ENCODE peak calls at places on chromosomes 12 and 14, in nine cellular contexts. One of them, this sample, is unnamed.
A peak's percentile ranks its signal among the peaks of the same experiment; 100 is the strongest.

GRCh38 chr12:126974779-126975178 is 1292.2 kb upstream of the TMEM132C start:
- DNase-seq in foreskin fibroblast: no peak
- DNase-seq in fibroblast of pulmonary artery: no peak
- DNase-seq in AG04450: no peak
- DNase-seq in caudate nucleus: no peak
- DNase-seq in islet precursor cell: peak; percentile 64
- DNase-seq in NCI-H146: no peak
- DNase-seq in choroid plexus epithelial cell: no peak
- DNase-seq in tibial artery: no peak
- DNase-seq in this sample: no peak

GRCh38 chr14:94337274-94337673 is 14.1 kb upstream of the SERPINA6 start:
- DNase-seq in foreskin fibroblast: peak; percentile 77
- DNase-seq in fibroblast of pulmonary artery: peak; percentile 30
- DNase-seq in AG04450: no peak
- DNase-seq in caudate nucleus: no peak
- DNase-seq in islet precursor cell: peak; percentile 36
- DNase-seq in NCI-H146: no peak
- DNase-seq in choroid plexus epithelial cell: peak; percentile 20
- DNase-seq in tibial artery: no peak
- DNase-seq in this sample: no peak

GRCh38 chr14:93113678-93114067 is 2.1 kb downstream of the ITPK1 start:
- DNase-seq in foreskin fibroblast: no peak
- DNase-seq in fibroblast of pulmonary artery: no peak
- DNase-seq in AG04450: no peak
- DNase-seq in caudate nucleus: no peak
- DNase-seq in islet precursor cell: no peak
- DNase-seq in NCI-H146: no peak
- DNase-seq in choroid plexus epithelial cell: no peak
- DNase-seq in tibial artery: no peak
- DNase-seq in this sample: no peak

GRCh38 chr12:49662998-49663843 is 39.9 kb downstream of the PRPF40B start:
- DNase-seq in foreskin fibroblast: peak; percentile 91
- DNase-seq in fibroblast of pulmonary artery: peak; percentile 93
- DNase-seq in AG04450: peak; percentile 46
- DNase-seq in caudate nucleus: no peak
- DNase-seq in islet precursor cell: peak; percentile 95
- DNase-seq in NCI-H146: no peak
- DNase-seq in choroid plexus epithelial cell: peak; percentile 93
- DNase-seq in tibial artery: peak; percentile 84
- DNase-seq in this sample: peak; percentile 94

GRCh38 chr14:63547798-63548335 is 4.7 kb upstream of the PPP2R5E start:
- DNase-seq in foreskin fibroblast: peak; percentile 3
- DNase-seq in fibroblast of pulmonary artery: no peak
- DNase-seq in AG04450: no peak
- DNase-seq in caudate nucleus: no peak
- DNase-seq in islet precursor cell: no peak
- DNase-seq in NCI-H146: no peak
- DNase-seq in choroid plexus epithelial cell: no peak
- DNase-seq in tibial artery: no peak
- DNase-seq in this sample: no peak

GRCh38 chr12:54759751-54760150 is 94.6 kb upstream of the MUCL1 start:
- DNase-seq in foreskin fibroblast: peak; percentile 6
- DNase-seq in fibroblast of pulmonary artery: peak; percentile 26
- DNase-seq in AG04450: no peak
- DNase-seq in caudate nucleus: no peak
- DNase-seq in islet precursor cell: peak; percentile 76
- DNase-seq in NCI-H146: peak; percentile 5
- DNase-seq in choroid plexus epithelial cell: peak; percentile 46
- DNase-seq in tibial artery: no peak
- DNase-seq in this sample: peak; percentile 24

GRCh38 chr14:30885840-30886740 is 11.7 kb downstream of the COCH start:
- DNase-seq in foreskin fibroblast: peak; percentile 25
- DNase-seq in fibroblast of pulmonary artery: no peak
- DNase-seq in AG04450: no peak
- DNase-seq in caudate nucleus: no peak
- DNase-seq in islet precursor cell: no peak
- DNase-seq in NCI-H146: no peak
- DNase-seq in choroid plexus epithelial cell: no peak
- DNase-seq in tibial artery: no peak
- DNase-seq in this sample: no peak

GRCh38 chr12:109944975-109945374 is 44.9 kb downstream of the TCHP start:
- DNase-seq in foreskin fibroblast: peak; percentile 64
- DNase-seq in fibroblast of pulmonary artery: peak; percentile 45
- DNase-seq in AG04450: no peak
- DNase-seq in caudate nucleus: no peak
- DNase-seq in islet precursor cell: peak; percentile 93
- DNase-seq in NCI-H146: no peak
- DNase-seq in choroid plexus epithelial cell: peak; percentile 73
- DNase-seq in tibial artery: no peak
- DNase-seq in this sample: peak; percentile 96

GRCh38 chr12:38915783-38916182 is 10.4 kb upstream of the CPNE8 start:
- DNase-seq in foreskin fibroblast: no peak
- DNase-seq in fibroblast of pulmonary artery: no peak
- DNase-seq in AG04450: no peak
- DNase-seq in caudate nucleus: no peak
- DNase-seq in islet precursor cell: no peak
- DNase-seq in NCI-H146: no peak
- DNase-seq in choroid plexus epithelial cell: no peak
- DNase-seq in tibial artery: no peak
- DNase-seq in this sample: no peak

GRCh38 chr12:128798543-128799341 is 25.0 kb downstream of the SLC15A4 start:
- DNase-seq in foreskin fibroblast: peak; percentile 41
- DNase-seq in fibroblast of pulmonary artery: peak; percentile 29
- DNase-seq in AG04450: no peak
- DNase-seq in caudate nucleus: no peak
- DNase-seq in islet precursor cell: no peak
- DNase-seq in NCI-H146: no peak
- DNase-seq in choroid plexus epithelial cell: peak; percentile 36
- DNase-seq in tibial artery: no peak
- DNase-seq in this sample: peak; percentile 53

GRCh38 chr12:11675952-11676505 is 26.6 kb downstream of the ETV6 start:
- DNase-seq in foreskin fibroblast: no peak
- DNase-seq in fibroblast of pulmonary artery: no peak
- DNase-seq in AG04450: no peak
- DNase-seq in caudate nucleus: no peak
- DNase-seq in islet precursor cell: peak; percentile 67
- DNase-seq in NCI-H146: no peak
- DNase-seq in choroid plexus epithelial cell: no peak
- DNase-seq in tibial artery: no peak
- DNase-seq in this sample: no peak

GRCh38 chr14:68692916-68693771 is 99.7 kb downstream of the ZFP36L1 start:
- DNase-seq in foreskin fibroblast: peak; percentile 90
- DNase-seq in fibroblast of pulmonary artery: peak; percentile 80
- DNase-seq in AG04450: peak; percentile 33
- DNase-seq in caudate nucleus: no peak
- DNase-seq in islet precursor cell: no peak
- DNase-seq in NCI-H146: no peak
- DNase-seq in choroid plexus epithelial cell: peak; percentile 82
- DNase-seq in tibial artery: peak; percentile 65
- DNase-seq in this sample: no peak

GRCh38 chr14:92514844-92515509 is 1.4 kb downstream of the RIN3 start:
- DNase-seq in foreskin fibroblast: peak; percentile 20
- DNase-seq in fibroblast of pulmonary artery: no peak
- DNase-seq in AG04450: no peak
- DNase-seq in caudate nucleus: no peak
- DNase-seq in islet precursor cell: no peak
- DNase-seq in NCI-H146: no peak
- DNase-seq in choroid plexus epithelial cell: no peak
- DNase-seq in tibial artery: no peak
- DNase-seq in this sample: no peak

GRCh38 chr12:47391566-47391965 is 311.8 kb upstream of the AMIGO2 start:
- DNase-seq in foreskin fibroblast: no peak
- DNase-seq in fibroblast of pulmonary artery: no peak
- DNase-seq in AG04450: no peak
- DNase-seq in caudate nucleus: no peak
- DNase-seq in islet precursor cell: no peak
- DNase-seq in NCI-H146: no peak
- DNase-seq in choroid plexus epithelial cell: no peak
- DNase-seq in tibial artery: no peak
- DNase-seq in this sample: no peak

GRCh38 chr12:46661161-46661845 is 164.5 kb downstream of the SLC38A4 start:
- DNase-seq in foreskin fibroblast: peak; percentile 89
- DNase-seq in fibroblast of pulmonary artery: peak; percentile 96
- DNase-seq in AG04450: peak; percentile 85
- DNase-seq in caudate nucleus: no peak
- DNase-seq in islet precursor cell: peak; percentile 76
- DNase-seq in NCI-H146: peak; percentile 40
- DNase-seq in choroid plexus epithelial cell: peak; percentile 97
- DNase-seq in tibial artery: no peak
- DNase-seq in this sample: peak; percentile 96

GRCh38 chr12:52175411-52176350 is 16.1 kb downstream of the KRT80 start:
- DNase-seq in foreskin fibroblast: peak; percentile 45
- DNase-seq in fibroblast of pulmonary artery: peak; percentile 63
- DNase-seq in AG04450: no peak
- DNase-seq in caudate nucleus: no peak
- DNase-seq in islet precursor cell: peak; percentile 77
- DNase-seq in NCI-H146: peak; percentile 91
- DNase-seq in choroid plexus epithelial cell: peak; percentile 81
- DNase-seq in tibial artery: no peak
- DNase-seq in this sample: peak; percentile 82

GRCh38 chr12:12724421-12725085 is 7.4 kb downstream of the CDKN1B start:
- DNase-seq in foreskin fibroblast: no peak
- DNase-seq in fibroblast of pulmonary artery: no peak
- DNase-seq in AG04450: no peak
- DNase-seq in caudate nucleus: no peak
- DNase-seq in islet precursor cell: no peak
- DNase-seq in NCI-H146: no peak
- DNase-seq in choroid plexus epithelial cell: peak; percentile 26
- DNase-seq in tibial artery: no peak
- DNase-seq in this sample: no peak

GRCh38 chr12:46664771-46665287 is 161.0 kb downstream of the SLC38A4 start:
- DNase-seq in foreskin fibroblast: peak; percentile 94
- DNase-seq in fibroblast of pulmonary artery: peak; percentile 86
- DNase-seq in AG04450: peak; percentile 83
- DNase-seq in caudate nucleus: no peak
- DNase-seq in islet precursor cell: no peak
- DNase-seq in NCI-H146: no peak
- DNase-seq in choroid plexus epithelial cell: peak; percentile 97
- DNase-seq in tibial artery: no peak
- DNase-seq in this sample: peak; percentile 97

GRCh38 chr12:58917699-58918334 is 2.5 kb downstream of the LRIG3 start:
- DNase-seq in foreskin fibroblast: peak; percentile 43
- DNase-seq in fibroblast of pulmonary artery: no peak
- DNase-seq in AG04450: no peak
- DNase-seq in caudate nucleus: no peak
- DNase-seq in islet precursor cell: no peak
- DNase-seq in NCI-H146: peak; percentile 62
- DNase-seq in choroid plexus epithelial cell: peak; percentile 52
- DNase-seq in tibial artery: no peak
- DNase-seq in this sample: peak; percentile 18

GRCh38 chr14:45610303-45610702 is 357.3 kb upstream of the MIS18BP1 start:
- DNase-seq in foreskin fibroblast: peak; percentile 15
- DNase-seq in fibroblast of pulmonary artery: peak; percentile 0
- DNase-seq in AG04450: no peak
- DNase-seq in caudate nucleus: no peak
- DNase-seq in islet precursor cell: no peak
- DNase-seq in NCI-H146: peak; percentile 6
- DNase-seq in choroid plexus epithelial cell: peak; percentile 39
- DNase-seq in tibial artery: no peak
- DNase-seq in this sample: no peak

GRCh38 chr14:89807151-89807550 is 147.4 kb downstream of the EFCAB11 start:
- DNase-seq in foreskin fibroblast: peak; percentile 12
- DNase-seq in fibroblast of pulmonary artery: no peak
- DNase-seq in AG04450: no peak
- DNase-seq in caudate nucleus: no peak
- DNase-seq in islet precursor cell: no peak
- DNase-seq in NCI-H146: no peak
- DNase-seq in choroid plexus epithelial cell: no peak
- DNase-seq in tibial artery: no peak
- DNase-seq in this sample: no peak

GRCh38 chr14:62084020-62084419 is 321.8 kb downstream of the SNAPC1 start:
- DNase-seq in foreskin fibroblast: no peak
- DNase-seq in fibroblast of pulmonary artery: no peak
- DNase-seq in AG04450: no peak
- DNase-seq in caudate nucleus: no peak
- DNase-seq in islet precursor cell: no peak
- DNase-seq in NCI-H146: no peak
- DNase-seq in choroid plexus epithelial cell: no peak
- DNase-seq in tibial artery: no peak
- DNase-seq in this sample: no peak

GRCh38 chr14:91127411-91127810 is 13.5 kb downstream of the DGLUCY start:
- DNase-seq in foreskin fibroblast: no peak
- DNase-seq in fibroblast of pulmonary artery: no peak
- DNase-seq in AG04450: no peak
- DNase-seq in caudate nucleus: no peak
- DNase-seq in islet precursor cell: peak; percentile 72
- DNase-seq in NCI-H146: peak; percentile 57
- DNase-seq in choroid plexus epithelial cell: no peak
- DNase-seq in tibial artery: no peak
- DNase-seq in this sample: no peak

GRCh38 chr14:21039059-21039422 is 3.1 kb upstream of the RNASE7 start:
- DNase-seq in foreskin fibroblast: peak; percentile 51
- DNase-seq in fibroblast of pulmonary artery: peak; percentile 89
- DNase-seq in AG04450: peak; percentile 23
- DNase-seq in caudate nucleus: peak; percentile 61
- DNase-seq in islet precursor cell: no peak
- DNase-seq in NCI-H146: no peak
- DNase-seq in choroid plexus epithelial cell: peak; percentile 68
- DNase-seq in tibial artery: peak; percentile 91
- DNase-seq in this sample: peak; percentile 78

GRCh38 chr12:25463521-25463920 is 89.6 kb downstream of the LMNTD1 start:
- DNase-seq in foreskin fibroblast: no peak
- DNase-seq in fibroblast of pulmonary artery: no peak
- DNase-seq in AG04450: no peak
- DNase-seq in caudate nucleus: no peak
- DNase-seq in islet precursor cell: no peak
- DNase-seq in NCI-H146: no peak
- DNase-seq in choroid plexus epithelial cell: no peak
- DNase-seq in tibial artery: no peak
- DNase-seq in this sample: no peak

GRCh38 chr14:95614335-95614734 is 71.9 kb upstream of the TCL1B start:
- DNase-seq in foreskin fibroblast: peak; percentile 4
- DNase-seq in fibroblast of pulmonary artery: no peak
- DNase-seq in AG04450: no peak
- DNase-seq in caudate nucleus: no peak
- DNase-seq in islet precursor cell: no peak
- DNase-seq in NCI-H146: peak; percentile 17
- DNase-seq in choroid plexus epithelial cell: no peak
- DNase-seq in tibial artery: no peak
- DNase-seq in this sample: no peak

GRCh38 chr12:38142974-38143373 is 173.6 kb upstream of the ALG10B start:
- DNase-seq in foreskin fibroblast: no peak
- DNase-seq in fibroblast of pulmonary artery: no peak
- DNase-seq in AG04450: no peak
- DNase-seq in caudate nucleus: no peak
- DNase-seq in islet precursor cell: no peak
- DNase-seq in NCI-H146: no peak
- DNase-seq in choroid plexus epithelial cell: no peak
- DNase-seq in tibial artery: no peak
- DNase-seq in this sample: no peak

GRCh38 chr14:100332797-100333196 is 9.7 kb downstream of the SLC25A47 start:
- DNase-seq in foreskin fibroblast: no peak
- DNase-seq in fibroblast of pulmonary artery: no peak
- DNase-seq in AG04450: no peak
- DNase-seq in caudate nucleus: no peak
- DNase-seq in islet precursor cell: no peak
- DNase-seq in NCI-H146: peak; percentile 88
- DNase-seq in choroid plexus epithelial cell: no peak
- DNase-seq in tibial artery: no peak
- DNase-seq in this sample: no peak

GRCh38 chr12:94260017-94260416 is 111.6 kb downstream of the PLXNC1 start:
- DNase-seq in foreskin fibroblast: no peak
- DNase-seq in fibroblast of pulmonary artery: no peak
- DNase-seq in AG04450: no peak
- DNase-seq in caudate nucleus: no peak
- DNase-seq in islet precursor cell: no peak
- DNase-seq in NCI-H146: no peak
- DNase-seq in choroid plexus epithelial cell: no peak
- DNase-seq in tibial artery: no peak
- DNase-seq in this sample: no peak

GRCh38 chr14:101556566-101557320 is 4.6 kb upstream of the DIO3 start:
- DNase-seq in foreskin fibroblast: no peak
- DNase-seq in fibroblast of pulmonary artery: no peak
- DNase-seq in AG04450: no peak
- DNase-seq in caudate nucleus: no peak
- DNase-seq in islet precursor cell: no peak
- DNase-seq in NCI-H146: no peak
- DNase-seq in choroid plexus epithelial cell: no peak
- DNase-seq in tibial artery: no peak
- DNase-seq in this sample: no peak

GRCh38 chr12:4274396-4274959 is 916 bp downstream of the CCND2 start:
- DNase-seq in foreskin fibroblast: peak; percentile 40
- DNase-seq in fibroblast of pulmonary artery: peak; percentile 21
- DNase-seq in AG04450: no peak
- DNase-seq in caudate nucleus: no peak
- DNase-seq in islet precursor cell: no peak
- DNase-seq in NCI-H146: no peak
- DNase-seq in choroid plexus epithelial cell: no peak
- DNase-seq in tibial artery: no peak
- DNase-seq in this sample: peak; percentile 42

This sample was measured in lung microvascular endothelial cell.